ENCODE peak calls at places on chromosomes 5 and 9, in nine cellular contexts. C is A549, N is prostate gland, H is spleen, E is body of pancreas, T is stomach, F is breast epithelium, I is H54, L is lower leg skin. W is an unnamed sample.

GRCh38 chr9:78871452-78872331 is 574.8 kb downstream of the PSAT1 start:
- DNase-seq in L (no peak), N (no peak), E (no peak), I (peak; percentile 42), F (no peak), C (peak; percentile 96), T (no peak), H (no peak), W (no peak)

GRCh38 chr9:82031538-82032280 is 43.1 kb downstream of the SPATA31D1 start:
- DNase-seq in I (peak; percentile 22), T (no peak), E (peak; percentile 28), L (peak; percentile 78), N (peak; percentile 38), F (no peak), H (no peak), C (peak; percentile 23), W (no peak)

GRCh38 chr5:1521671-1522600 is 1.8 kb downstream of the LPCAT1 start:
- DNase-seq in N (no peak), E (peak; percentile 11), F (peak; percentile 48), T (peak; percentile 21), L (no peak), H (peak; percentile 83), I (peak; percentile 98), C (no peak), W (no peak)

GRCh38 chr9:90726215-90726614 is 75.4 kb upstream of the SYK start:
- DNase-seq in F (no peak), C (no peak), I (no peak), N (no peak), H (no peak), L (no peak), E (no peak), T (no peak), W (no peak)

GRCh38 chr5:77086611-77087483 is at the start of gene ZBED3:
- DNase-seq in L (peak; percentile 72), N (peak; percentile 71), E (peak; percentile 83), H (peak; percentile 89), C (peak; percentile 89), F (no peak), T (peak; percentile 72), I (peak; percentile 59), W (peak; percentile 63)

GRCh38 chr5:54484219-54484894 is 28.9 kb downstream of the HSPB3 start:
- DNase-seq in C (no peak), L (no peak), F (no peak), E (no peak), N (no peak), I (no peak), H (no peak), T (no peak), W (no peak)

GRCh38 chr9:19130436-19130835 is 3.1 kb upstream of the PLIN2 start:
- DNase-seq in E (no peak), N (no peak), F (no peak), C (no peak), L (no peak), I (no peak), T (no peak), H (no peak), W (no peak)

GRCh38 chr5:170319281-170319680 is 21.7 kb upstream of the LCP2 start:
- DNase-seq in F (no peak), H (peak; percentile 51), T (no peak), I (no peak), C (no peak), L (no peak), E (no peak), N (no peak), W (no peak)

DNA sequence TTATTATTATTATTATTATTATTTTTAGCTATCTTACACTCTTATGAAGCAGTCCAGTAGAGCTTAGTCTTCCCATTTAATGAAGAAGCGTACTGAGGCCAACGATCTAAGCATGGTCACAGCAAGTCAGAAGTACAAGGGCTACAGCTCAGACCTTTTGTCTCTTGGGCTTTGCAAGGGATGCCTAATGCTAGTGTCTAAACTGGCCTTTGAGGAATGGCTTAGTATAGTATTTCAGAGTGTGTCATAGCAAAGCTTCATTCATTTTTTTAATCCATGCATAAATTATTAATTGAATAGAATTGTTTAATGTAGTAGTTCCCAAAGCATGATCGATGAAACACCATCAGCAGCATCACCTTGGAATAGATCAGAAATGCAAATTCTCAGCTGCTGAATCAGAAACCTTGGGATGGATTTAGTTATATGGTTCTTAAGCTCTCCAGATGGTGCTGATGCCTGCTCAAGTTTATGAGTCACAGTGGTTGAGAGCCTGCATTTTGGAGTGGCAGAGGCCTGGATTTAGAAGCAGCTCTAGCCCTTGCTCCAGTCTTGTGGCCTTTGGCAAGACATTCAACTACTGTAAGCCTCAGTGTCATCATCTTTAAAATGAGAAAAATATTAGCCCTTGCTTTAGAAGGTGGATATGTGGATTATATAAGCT is 6.1 kb downstream of the IL12B start:
- DNase-seq in E (no peak), L (no peak), T (no peak), N (no peak), H (no peak), I (peak; percentile 50), F (no peak), C (no peak), W (no peak)
- TF ChIP-seq POLR2A in E (no peak), L (no peak), T (no peak), N (no peak), H (no peak), I (no peak), F (no peak), C (no peak), W (no peak)

GRCh38 chr5:90477073-90477472 is 2.4 kb downstream of the POLR3G start:
- DNase-seq in L (no peak), I (no peak), E (no peak), F (no peak), N (no peak), H (no peak), T (no peak), C (no peak), W (no peak)

GRCh38 chr5:90472783-90473182 is 1.8 kb downstream of the MBLAC2 start:
- DNase-seq in T (no peak), E (no peak), L (no peak), N (no peak), I (no peak), H (no peak), F (no peak), C (no peak), W (peak; percentile 2)

GRCh38 chr5:90473321-90474234 is 993 bp downstream of the MBLAC2 start:
- DNase-seq in I (no peak), C (peak; percentile 34), L (peak; percentile 34), T (no peak), E (peak; percentile 32), F (no peak), H (peak; percentile 92), N (peak; percentile 16), W (peak; percentile 80)

GRCh38 chr5:90475436-90475980 is 844 bp downstream of the POLR3G start:
- DNase-seq in F (no peak), H (no peak), L (no peak), I (no peak), N (no peak), E (no peak), T (no peak), C (no peak), W (peak; percentile 15)

DNA sequence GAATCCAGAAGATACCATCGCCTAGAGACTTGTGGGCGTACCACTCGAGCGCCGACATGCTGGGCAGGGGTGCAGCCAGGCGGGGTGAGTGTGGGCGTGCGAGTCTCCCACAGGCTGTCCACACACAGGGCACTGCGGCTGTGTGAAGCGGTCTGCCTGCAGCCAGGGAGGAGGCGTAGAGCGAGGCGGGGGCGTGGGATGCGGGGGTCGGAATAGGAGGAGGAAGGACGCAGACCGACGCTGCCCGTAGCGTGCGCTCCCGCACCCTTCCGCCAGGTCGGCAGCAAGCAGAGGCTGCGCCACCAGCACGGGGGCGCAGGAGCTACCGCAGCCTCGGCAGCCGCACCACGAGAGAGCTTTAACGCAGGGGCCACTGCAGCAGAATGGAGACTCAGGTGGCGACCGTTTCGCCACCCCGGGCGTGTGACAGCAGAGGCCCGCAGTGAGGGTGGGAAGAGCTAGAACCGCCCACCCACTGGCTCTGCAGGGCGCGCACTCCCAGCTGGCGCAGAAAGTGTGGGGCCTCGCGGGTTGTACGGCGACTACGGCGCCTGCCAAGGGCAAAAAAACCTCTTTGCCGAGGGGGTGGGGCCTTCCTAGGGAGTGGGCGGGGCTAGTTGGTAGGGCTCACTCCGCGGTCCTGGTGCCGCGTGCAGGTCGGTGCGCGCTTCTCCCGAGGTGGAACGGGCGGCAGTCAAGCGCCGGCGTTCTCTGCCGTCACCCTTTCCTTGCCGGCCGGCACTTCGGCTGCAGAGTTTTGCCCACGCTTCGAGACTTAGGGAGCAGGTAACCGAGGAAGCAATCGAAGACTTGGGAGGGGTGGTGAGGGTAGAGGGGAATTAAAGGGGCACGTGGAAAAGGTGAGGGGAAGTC is at the start of the genes MBLAC2 and POLR3G:
- DNase-seq in L (peak; percentile 90), N (peak; percentile 94), H (peak; percentile 98), C (peak; percentile 96), F (peak; percentile 94), E (peak; percentile 96), I (peak; percentile 79), T (peak; percentile 95), W (peak; percentile 95)
- TF ChIP-seq POLR2A in L (no peak), N (peak; percentile 78), H (peak; percentile 73), C (peak; percentile 77), F (peak; percentile 55), E (peak; percentile 93), I (peak; percentile 71), T (no peak), W (peak; percentile 94)

DNA sequence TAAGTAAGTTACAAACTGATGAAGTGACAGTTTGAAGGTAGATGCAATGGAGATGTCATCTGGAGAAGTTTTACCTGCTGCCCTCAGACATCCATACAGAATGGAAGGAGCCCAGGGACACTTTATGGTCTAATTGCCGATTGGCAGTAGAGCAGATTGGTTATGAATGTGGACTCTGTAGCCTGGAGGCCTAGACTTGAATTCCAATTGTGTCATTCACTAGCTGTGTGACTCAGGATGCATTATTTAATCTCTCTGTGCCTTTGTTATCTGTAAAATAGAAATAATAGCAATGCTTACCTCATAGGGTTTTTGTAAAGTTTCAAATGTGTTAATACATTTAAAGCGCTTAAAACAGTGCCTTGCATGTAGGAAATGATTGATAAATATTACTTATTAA is 5.2 kb upstream of the TCERG1 start:
- DNase-seq in C (no peak), I (no peak), T (no peak), F (no peak), H (no peak), E (no peak), N (no peak), L (no peak), W (no peak)
- TF ChIP-seq POLR2A in C (no peak), I (no peak), T (no peak), F (no peak), H (no peak), E (no peak), N (no peak), L (no peak), W (no peak)

GRCh38 chr5:173887610-173888472 is at the start of gene CPEB4:
- DNase-seq in C (peak; percentile 99), N (peak; percentile 100), F (peak; percentile 98), L (peak; percentile 99), I (peak; percentile 98), H (peak; percentile 98), E (peak; percentile 99), T (peak; percentile 99), W (peak; percentile 100)

GRCh38 chr5:173890195-173890951 is 2.2 kb downstream of the CPEB4 start:
- DNase-seq in I (no peak), C (peak; percentile 48), F (no peak), T (no peak), L (no peak), E (peak; percentile 41), N (no peak), H (no peak), W (peak; percentile 81)

GRCh38 chr5:173886157-173886556 is 2.0 kb upstream of the CPEB4 start:
- DNase-seq in E (no peak), I (no peak), C (no peak), H (no peak), F (no peak), T (no peak), N (no peak), L (no peak), W (no peak)

GRCh38 chr5:173891367-173891766 is 3.2 kb downstream of the CPEB4 start:
- DNase-seq in T (no peak), L (no peak), I (no peak), E (no peak), H (no peak), F (no peak), C (no peak), N (no peak), W (no peak)

GRCh38 chr5:173888473-173889135 is 455 bp downstream of the CPEB4 start:
- DNase-seq in F (no peak), E (peak; percentile 44), I (no peak), N (no peak), H (peak; percentile 91), L (no peak), T (no peak), C (no peak), W (peak; percentile 78)
- TF ChIP-seq POLR2A in F (no peak), E (no peak), I (no peak), N (no peak), H (no peak), L (no peak), T (no peak), C (no peak), W (peak; percentile 72)

W was measured in erythroblast.